ENCODE peak calls at places on chromosomes 12 and 14, in five cellular contexts. Y is GM23338, O is IMR-90, B is tibial nerve, V is GM12865. Q is an unnamed sample.

GRCh38 chr14:90454041-90455000 is 57.5 kb downstream of the CALM1 start:
- DNase-seq in O (peak), Y (peak), V (peak), B (peak), Q (peak)

GRCh38 chr12:94873368-94874085 is 130.0 kb downstream of the NDUFA12 start:
- DNase-seq in O (no peak), B (no peak), Y (peak), V (peak), Q (no peak)

GRCh38 chr14:38391334-38391733 is 135.4 kb upstream of the CLEC14A start:
- DNase-seq in O (peak), V (no peak), B (no peak), Y (no peak), Q (peak)

GRCh38 chr14:57576498-57576897 is 82.8 kb upstream of the CCDC198 start:
- DNase-seq in O (no peak), Y (no peak), V (no peak), B (no peak), Q (no peak)

GRCh38 chr14:51006781-51007211 is 62.5 kb upstream of the PYGL start:
- DNase-seq in V (no peak), B (peak), Y (no peak), O (peak), Q (peak)

GRCh38 chr12:32107376-32108267 is 975 bp downstream of the BICD1 start:
- DNase-seq in O (peak), V (peak), B (no peak), Y (peak), Q (peak)

GRCh38 chr12:111841236-111841749 is 735 bp upstream of the MAPKAPK5 start:
- DNase-seq in O (no peak), Y (no peak), V (no peak), B (peak), Q (peak)

GRCh38 chr14:32050839-32051238 is 26.3 kb upstream of the ARHGAP5 start:
- DNase-seq in B (no peak), O (no peak), V (no peak), Y (no peak), Q (no peak)

GRCh38 chr12:132619301-132620112 is 931 bp downstream of the P2RX2 start:
- DNase-seq in B (no peak), Y (peak), O (no peak), V (no peak), Q (no peak)

GRCh38 chr12:88298761-88299242 is 156.7 kb downstream of the TMTC3 start:
- DNase-seq in O (peak), V (peak), B (no peak), Y (peak), Q (peak)

GRCh38 chr12:4353785-4354208 is 25.7 kb downstream of the FGF23 start:
- DNase-seq in Y (peak), V (peak), O (no peak), B (no peak), Q (peak)

GRCh38 chr12:31570880-31571279 is 20.1 kb downstream of the DENND5B start:
- DNase-seq in Y (peak), B (no peak), V (no peak), O (peak), Q (peak)

GRCh38 chr14:66359500-66359899 is 126.7 kb upstream of the CCDC196 start:
- DNase-seq in V (peak), B (no peak), Y (peak), O (peak), Q (peak)

GRCh38 chr12:13116971-13117370 is 13.5 kb upstream of the GSG1 start:
- DNase-seq in V (no peak), Y (no peak), O (no peak), B (no peak), Q (no peak)

GRCh38 chr12:22255097-22255496 is 79.4 kb downstream of the ST8SIA1 start:
- DNase-seq in V (no peak), Y (peak), O (peak), B (no peak), Q (no peak)

GRCh38 chr12:29131539-29131938 is 17.5 kb upstream of the FAR2 start:
- DNase-seq in Y (no peak), V (no peak), B (no peak), O (peak), Q (peak)

GRCh38 chr12:73421832-73422231 is 1115.8 kb upstream of the ATXN7L3B start:
- DNase-seq in Y (no peak), B (no peak), O (no peak), V (no peak), Q (no peak)

GRCh38 chr12:131908716-131909595 is 14.5 kb downstream of the ULK1 start:
- DNase-seq in O (no peak), Y (no peak), V (no peak), B (no peak), Q (no peak)

GRCh38 chr12:44015333-44015941 is 179.6 kb downstream of the TMEM117 start:
- DNase-seq in Y (peak), B (no peak), V (peak), O (peak), Q (peak)

GRCh38 chr12:8667280-8667679 is 4.7 kb upstream of the MFAP5 start:
- DNase-seq in O (no peak), V (no peak), B (no peak), Y (no peak), Q (no peak)

GRCh38 chr12:95942532-95943230 is at the start of gene CCDC38:
- DNase-seq in V (peak), Y (peak), B (peak), O (peak), Q (peak)

GRCh38 chr14:59464651-59465569 is at the start of gene GPR135:
- DNase-seq in Y (peak), O (peak), V (peak), B (peak), Q (peak)

GRCh38 chr14:35534884-35535793 is 1.2 kb downstream of the INSM2 start:
- DNase-seq in Y (peak), O (peak), V (peak), B (peak), Q (peak)

GRCh38 chr12:105759172-105759571 is 379.6 kb downstream of the NUAK1 start:
- DNase-seq in O (no peak), Y (no peak), V (no peak), B (no peak), Q (no peak)

GRCh38 chr14:32434180-32434579 is 105.1 kb downstream of the AKAP6 start:
- DNase-seq in O (no peak), B (no peak), Y (no peak), V (no peak), Q (no peak)

GRCh38 chr14:92847220-92848148 is 53.4 kb downstream of the GOLGA5 start:
- DNase-seq in O (no peak), B (no peak), Y (no peak), V (no peak), Q (no peak)

GRCh38 chr12:42372154-42372791 is 46.3 kb downstream of the PPHLN1 start:
- DNase-seq in V (peak), O (peak), Y (peak), B (peak), Q (peak)

GRCh38 chr12:108645686-108646596 is 12.2 kb upstream of the SELPLG start:
- DNase-seq in V (no peak), B (no peak), Y (no peak), O (no peak), Q (no peak)

GRCh38 chr12:109881752-109882151 is 1.4 kb upstream of the GLTP start:
- DNase-seq in V (no peak), B (no peak), O (no peak), Y (no peak), Q (no peak)

GRCh38 chr12:109878749-109879148 is 1.6 kb downstream of the GLTP start:
- DNase-seq in B (no peak), O (no peak), V (no peak), Y (no peak), Q (no peak)

GRCh38 chr12:109879332-109880048 is 851 bp downstream of the GLTP start:
- DNase-seq in B (no peak), V (no peak), Y (peak), O (no peak), Q (peak)

GRCh38 chr12:109880938-109881337 is 597 bp upstream of the GLTP start:
- DNase-seq in B (no peak), Y (peak), V (no peak), O (no peak), Q (no peak)

GRCh38 chr12:109880049-109880931 is at the start of gene GLTP:
- DNase-seq in Y (peak), V (peak), B (peak), O (peak), Q (peak)
- TF ChIP-seq CTCF in Y (peak), V (peak), B (peak), O (peak), Q (no peak)

DNA sequence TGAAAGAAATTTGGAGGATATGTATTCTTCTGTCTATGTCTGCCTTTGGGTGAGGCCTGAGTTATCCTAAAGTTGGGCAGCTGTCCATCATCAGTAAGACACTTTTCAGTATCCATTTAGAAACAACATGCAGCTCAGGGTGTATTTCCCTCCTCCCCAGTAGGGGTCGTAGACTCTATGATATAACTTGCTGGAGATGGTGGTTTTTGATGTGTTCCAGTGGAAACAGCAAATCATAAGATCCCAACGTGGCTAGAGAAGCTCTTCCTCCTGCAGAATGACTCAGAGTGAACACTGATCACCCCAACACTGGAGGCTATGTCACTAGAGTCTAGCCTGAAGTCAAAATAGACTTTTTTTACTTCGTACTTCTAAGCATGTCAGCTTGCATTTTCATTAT is 331.6 kb upstream of the STXBP6 start:
- DNase-seq in Y (peak), O (no peak), V (no peak), B (no peak), Q (peak)
- TF ChIP-seq CTCF in Y (peak), O (peak), V (no peak), B (no peak), Q (peak)

GRCh38 chr14:69325646-69326265 is 65.8 kb downstream of the GALNT16 start:
- DNase-seq in O (no peak), B (no peak), Y (peak), V (no peak), Q (no peak)
- TF ChIP-seq CTCF in O (peak), B (no peak), Y (peak), V (peak), Q (peak)

DNA sequence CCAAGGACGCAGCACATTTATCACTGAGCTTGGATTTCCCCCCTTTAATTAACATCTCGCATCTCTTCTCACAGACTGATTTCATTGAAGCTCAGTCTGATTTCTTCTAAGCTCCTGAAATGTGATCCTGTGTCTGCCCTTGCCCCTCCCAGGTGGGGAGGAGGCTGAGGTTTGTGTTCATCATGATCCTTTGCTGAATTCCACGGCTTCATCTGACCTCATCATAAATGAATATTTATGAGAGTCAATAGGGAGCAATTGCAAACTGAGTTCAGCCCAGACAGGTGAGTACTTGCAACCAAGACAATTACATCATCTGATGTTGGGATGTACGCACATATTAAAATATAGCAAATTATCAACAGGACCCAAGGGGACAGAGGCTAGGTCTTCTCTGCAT is 72.4 kb downstream of the MAP1LC3B2 start:
- DNase-seq in B (no peak), O (no peak), V (no peak), Y (peak), Q (no peak)
- TF ChIP-seq CTCF in B (no peak), O (no peak), V (no peak), Y (no peak), Q (no peak)